ENCODE peak calls at places on chromosomes 11 and 22, in eight cellular contexts. J, B, T, R, X, Z, K and L are unnamed samples.
A peak's percentile ranks its signal among the peaks of the same experiment; 100 is the strongest.

GRCh38 chr11:66324626-66325025 is 7.8 kb upstream of the CD248 start:
- DNase-seq in K (no peak), Z (no peak), B (no peak), J (peak; percentile 53), X (peak; percentile 74), R (no peak), T (no peak), L (no peak)

GRCh38 chr11:43561832-43562231 is 118.7 kb upstream of the HSD17B12 start:
- DNase-seq in T (no peak), J (no peak), X (no peak), K (no peak), Z (no peak), B (no peak), R (no peak), L (no peak)

GRCh38 chr11:65487467-65488272 is 11.2 kb upstream of the MALAT1 start:
- DNase-seq in R (peak; percentile 98), X (peak; percentile 100), J (peak; percentile 100), K (no peak), B (peak; percentile 100), Z (peak; percentile 72), T (no peak), L (peak; percentile 100)

GRCh38 chr11:42066113-42066512 is 606.7 kb upstream of the LRRC4C start:
- DNase-seq in X (no peak), T (no peak), Z (no peak), B (no peak), R (no peak), K (no peak), J (peak; percentile 51), L (no peak)

GRCh38 chr11:75816561-75817239 is 1.7 kb downstream of the UVRAG start:
- DNase-seq in X (no peak), Z (no peak), K (peak; percentile 17), T (no peak), B (no peak), R (no peak), J (no peak), L (no peak)

GRCh38 chr11:125091247-125091876 is 20.1 kb downstream of the TMEM218 start:
- DNase-seq in K (peak; percentile 12), J (peak; percentile 87), B (peak; percentile 68), Z (no peak), X (peak; percentile 67), R (peak; percentile 7), T (no peak), L (no peak)

GRCh38 chr22:46613606-46613997 is 6.6 kb upstream of the GRAMD4 start:
- DNase-seq in J (peak; percentile 38), B (peak; percentile 6), X (peak; percentile 37), Z (no peak), K (no peak), T (no peak), R (no peak), L (no peak)

GRCh38 chr11:129247129-129247528 is 55.0 kb upstream of the ARHGAP32 start:
- DNase-seq in X (peak; percentile 84), Z (no peak), K (no peak), B (no peak), R (no peak), J (no peak), T (peak; percentile 41), L (no peak)

GRCh38 chr11:96235725-96236124 is 107.3 kb downstream of the MAML2 start:
- DNase-seq in B (no peak), K (no peak), X (peak; percentile 42), T (no peak), J (no peak), Z (no peak), R (no peak), L (no peak)

GRCh38 chr11:110734790-110735189 is 22.6 kb upstream of the ARHGAP20 start:
- DNase-seq in Z (no peak), R (no peak), T (no peak), K (no peak), J (no peak), X (no peak), B (no peak), L (no peak)

GRCh38 chr11:70660059-70660888 is 261.9 kb downstream of the CTTN start:
- DNase-seq in T (no peak), Z (no peak), R (no peak), K (no peak), J (no peak), B (no peak), X (no peak), L (no peak)

GRCh38 chr22:22922954-22923319 is 35.3 kb downstream of the IGLL5 start:
- DNase-seq in Z (no peak), K (no peak), T (no peak), X (no peak), J (no peak), R (no peak), B (no peak), L (no peak)

GRCh38 chr11:23995891-23996290 is 501.0 kb upstream of the LUZP2 start:
- DNase-seq in T (no peak), B (no peak), X (peak; percentile 8), J (no peak), Z (no peak), R (no peak), K (no peak), L (no peak)

GRCh38 chr11:113118104-113118503 is 156.9 kb downstream of the NCAM1 start:
- DNase-seq in B (no peak), R (no peak), K (no peak), X (no peak), J (no peak), Z (no peak), T (no peak), L (no peak)

GRCh38 chr22:23457586-23457985 is 122.5 kb downstream of the IGLL1 start:
- DNase-seq in T (no peak), Z (no peak), B (no peak), J (no peak), X (no peak), K (no peak), R (no peak), L (no peak)

GRCh38 chr22:36510384-36510783 is 3.5 kb upstream of the FOXRED2 start:
- DNase-seq in Z (no peak), X (no peak), K (no peak), R (no peak), T (no peak), J (no peak), B (no peak), L (no peak)

GRCh38 chr11:1339066-1339675 is 29.7 kb upstream of the TOLLIP start:
- DNase-seq in R (no peak), K (no peak), T (peak; percentile 14), Z (no peak), B (no peak), J (no peak), X (no peak), L (no peak)

GRCh38 chr11:115990004-115990447 is 485.8 kb upstream of the CADM1 start:
- DNase-seq in B (no peak), Z (no peak), J (peak; percentile 61), R (no peak), X (no peak), K (peak; percentile 2), T (no peak), L (no peak)

GRCh38 chr11:76455931-76456330 is 11.1 kb downstream of the EMSY start:
- DNase-seq in R (no peak), K (no peak), T (no peak), J (no peak), Z (no peak), X (peak; percentile 2), B (no peak), L (no peak)

GRCh38 chr11:2562181-2562581 is 117.4 kb downstream of the KCNQ1 start:
- DNase-seq in K (no peak), J (no peak), X (no peak), R (no peak), B (no peak), T (no peak), Z (no peak), L (peak; percentile 14)

GRCh38 chr22:45553333-45554039 is 50.8 kb downstream of the FBLN1 start:
- DNase-seq in K (peak; percentile 20), B (peak; percentile 84), J (peak; percentile 86), T (peak; percentile 10), Z (no peak), R (peak; percentile 83), X (peak; percentile 87), L (peak; percentile 67)

GRCh38 chr11:46183819-46184218 is 62.6 kb upstream of the PHF21A start:
- DNase-seq in J (no peak), X (peak; percentile 57), T (no peak), Z (no peak), R (no peak), K (no peak), B (no peak), L (no peak)

GRCh38 chr11:128316541-128317206 is 270.7 kb downstream of the ETS1 start:
- DNase-seq in K (no peak), Z (no peak), R (no peak), T (no peak), X (no peak), B (no peak), J (no peak), L (no peak)

GRCh38 chr11:117295438-117296137 is 4.4 kb downstream of the BACE1-AS start:
- DNase-seq in R (no peak), B (no peak), X (no peak), T (no peak), Z (no peak), J (no peak), K (no peak), L (no peak)

GRCh38 chr11:28939381-28939780 is 831.2 kb downstream of the METTL15 start:
- DNase-seq in J (no peak), K (no peak), R (no peak), X (no peak), B (no peak), T (no peak), Z (no peak), L (no peak)

GRCh38 chr11:134951305-134951700 is 539.3 kb upstream of the B3GAT1 start:
- DNase-seq in B (peak; percentile 39), Z (no peak), K (no peak), R (no peak), J (peak; percentile 65), X (no peak), T (no peak), L (peak; percentile 26)

GRCh38 chr11:58671946-58672345 is 49.5 kb downstream of the CNTF start:
- DNase-seq in K (no peak), J (no peak), R (no peak), B (no peak), X (no peak), T (no peak), Z (no peak), L (no peak)

GRCh38 chr11:122673706-122674105 is 18.2 kb downstream of the UBASH3B start:
- DNase-seq in R (no peak), K (peak; percentile 65), B (no peak), X (peak; percentile 41), J (no peak), T (no peak), Z (no peak), L (no peak)

GRCh38 chr11:134751161-134751560 is 339.1 kb upstream of the B3GAT1 start:
- DNase-seq in J (no peak), Z (no peak), T (no peak), X (no peak), R (no peak), K (no peak), B (no peak), L (no peak)

GRCh38 chr22:49211176-49211575 is 616.5 kb downstream of the BRD1 start:
- DNase-seq in T (no peak), Z (no peak), R (no peak), K (no peak), X (no peak), J (no peak), B (no peak), L (no peak)

GRCh38 chr11:74004694-74005615 is 3.9 kb downstream of the UCP3 start:
- DNase-seq in X (no peak), B (no peak), K (no peak), R (no peak), T (peak; percentile 91), J (no peak), Z (no peak), L (no peak)

GRCh38 chr22:19827341-19828034 is 27.2 kb downstream of the GNB1L start:
- DNase-seq in J (no peak), T (no peak), B (no peak), K (no peak), Z (no peak), R (no peak), X (no peak), L (no peak)